ENCODE peak calls at places on chromosomes 5 and 9, in five cellular contexts. O is AG04450, U is astrocyte of the spinal cord, I is bronchial epithelial cell, P is right lobe of liver. S is an unnamed sample.

GRCh38 chr9:106065579-106066214 is 371.4 kb downstream of the TMEM38B start:
- DNase-seq in P (no peak), O (no peak), I (no peak), U (no peak), S (no peak)

GRCh38 chr5:151492729-151493128 is 45.3 kb downstream of the SLC36A1 start:
- DNase-seq in U (peak), O (peak), P (no peak), I (peak), S (no peak)

GRCh38 chr9:121285835-121286687 is 18.1 kb downstream of the GSN start:
- DNase-seq in I (peak), O (no peak), P (no peak), U (peak), S (peak)

GRCh38 chr9:32411753-32412152 is 27.3 kb downstream of the ACO1 start:
- DNase-seq in U (no peak), I (no peak), P (no peak), O (no peak), S (no peak)

GRCh38 chr9:114233806-114234205 is 78.5 kb downstream of the COL27A1 start:
- DNase-seq in U (no peak), I (no peak), P (no peak), O (no peak), S (peak)

GRCh38 chr5:43010956-43011355 is 29.2 kb downstream of the ANXA2R start:
- DNase-seq in P (no peak), U (no peak), O (no peak), I (no peak), S (no peak)

GRCh38 chr5:153672347-153673090 is 182.0 kb downstream of the GRIA1 start:
- DNase-seq in U (peak), I (no peak), P (no peak), O (no peak), S (no peak)

GRCh38 chr5:124043456-124043855 is 531.5 kb downstream of the CSNK1G3 start:
- DNase-seq in P (no peak), I (peak), O (no peak), U (no peak), S (no peak)

GRCh38 chr9:68540712-68541535 is at the start of gene TMEM252:
- DNase-seq in I (no peak), O (no peak), P (no peak), U (no peak), S (no peak)

GRCh38 chr5:180866296-180866695 is 5.2 kb upstream of the ZFP62 start:
- DNase-seq in U (no peak), I (no peak), P (no peak), O (no peak), S (no peak)

GRCh38 chr5:16864566-16864965 is 71.5 kb downstream of the MYO10 start:
- DNase-seq in P (no peak), I (no peak), U (peak), O (no peak), S (no peak)

GRCh38 chr5:67234671-67235176 is 38.1 kb upstream of the CD180 start:
- DNase-seq in U (peak), I (peak), P (no peak), O (peak), S (no peak)

GRCh38 chr5:173848986-173849596 is 39.1 kb upstream of the CPEB4 start:
- DNase-seq in I (peak), O (no peak), P (no peak), U (no peak), S (no peak)

GRCh38 chr5:169094586-169095409 is 206.1 kb downstream of the SLIT3 start:
- DNase-seq in P (no peak), O (no peak), I (peak), U (peak), S (no peak)

GRCh38 chr9:93084471-93084881 is 11.5 kb upstream of the CARD19 start:
- DNase-seq in P (peak), O (no peak), U (no peak), I (no peak), S (peak)

GRCh38 chr9:115855458-115856133 is 298.0 kb upstream of the PAPPA start:
- DNase-seq in O (no peak), I (no peak), U (no peak), P (no peak), S (no peak)

GRCh38 chr5:10502130-10502529 is 60.5 kb downstream of the ROPN1L start:
- DNase-seq in P (no peak), I (no peak), O (no peak), U (no peak), S (no peak)

GRCh38 chr5:82396396-82396795 is 118.2 kb upstream of the RPS23 start:
- DNase-seq in U (no peak), O (no peak), I (no peak), P (no peak), S (no peak)

GRCh38 chr5:96201503-96201902 is 231.5 kb downstream of the PCSK1 start:
- DNase-seq in O (no peak), U (no peak), P (no peak), I (no peak), S (no peak)

DNA sequence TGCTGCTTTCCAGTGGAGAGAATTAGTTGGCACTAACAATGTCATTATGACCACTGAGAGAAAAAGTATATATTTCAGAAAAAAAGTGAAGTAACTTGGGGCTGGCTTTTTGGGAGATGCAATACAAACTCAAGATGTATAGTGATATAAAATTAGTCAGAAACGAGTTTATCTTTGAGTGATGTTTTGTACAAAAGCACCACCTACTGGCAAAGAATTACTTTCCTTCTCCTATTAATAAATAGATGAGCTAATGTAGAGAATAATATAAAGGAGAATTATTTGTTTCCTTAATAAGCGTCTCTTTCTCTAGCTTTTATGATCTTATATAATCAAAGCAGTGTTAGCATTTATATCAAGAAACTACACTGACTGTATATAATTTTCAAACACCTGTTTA is 158.8 kb downstream of the MEF2C start:
- DNase-seq in U (peak), I (peak), O (no peak), P (no peak), S (no peak)
- TF ChIP-seq CTCF in U (peak), I (peak), O (peak), P (peak), S (no peak)

DNA sequence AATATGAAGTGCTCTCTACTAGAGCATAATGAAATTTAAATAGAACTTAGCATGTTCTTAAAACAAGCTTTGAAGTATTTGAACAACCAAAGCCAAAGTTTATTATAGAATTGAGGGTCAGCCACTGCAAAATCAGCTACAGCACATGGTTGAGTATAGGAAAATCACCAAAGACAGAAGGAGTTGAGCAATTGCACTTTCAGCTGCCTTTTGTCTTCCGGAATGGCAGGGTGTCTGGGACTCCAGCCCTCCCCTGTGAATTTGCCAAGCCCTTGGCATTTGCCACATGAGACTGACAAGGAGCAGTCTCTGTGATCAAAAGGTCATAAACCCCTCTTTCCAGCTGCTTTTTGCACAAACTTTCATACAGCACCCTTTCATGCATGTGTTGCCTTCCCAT is 8.5 kb upstream of the LURAP1L start:
- DNase-seq in I (no peak), P (no peak), O (no peak), U (no peak), S (no peak)
- H3K4me3 ChIP-seq in I (no peak), P (no peak), O (no peak), U (no peak), S (no peak)

GRCh38 chr5:149766460-149767277 is 36.6 kb downstream of the PPARGC1B start:
- DNase-seq in O (no peak), I (no peak), U (no peak), P (no peak), S (peak)
- TF ChIP-seq CTCF in O (no peak), I (no peak), U (no peak), P (no peak), S (no peak)

DNA sequence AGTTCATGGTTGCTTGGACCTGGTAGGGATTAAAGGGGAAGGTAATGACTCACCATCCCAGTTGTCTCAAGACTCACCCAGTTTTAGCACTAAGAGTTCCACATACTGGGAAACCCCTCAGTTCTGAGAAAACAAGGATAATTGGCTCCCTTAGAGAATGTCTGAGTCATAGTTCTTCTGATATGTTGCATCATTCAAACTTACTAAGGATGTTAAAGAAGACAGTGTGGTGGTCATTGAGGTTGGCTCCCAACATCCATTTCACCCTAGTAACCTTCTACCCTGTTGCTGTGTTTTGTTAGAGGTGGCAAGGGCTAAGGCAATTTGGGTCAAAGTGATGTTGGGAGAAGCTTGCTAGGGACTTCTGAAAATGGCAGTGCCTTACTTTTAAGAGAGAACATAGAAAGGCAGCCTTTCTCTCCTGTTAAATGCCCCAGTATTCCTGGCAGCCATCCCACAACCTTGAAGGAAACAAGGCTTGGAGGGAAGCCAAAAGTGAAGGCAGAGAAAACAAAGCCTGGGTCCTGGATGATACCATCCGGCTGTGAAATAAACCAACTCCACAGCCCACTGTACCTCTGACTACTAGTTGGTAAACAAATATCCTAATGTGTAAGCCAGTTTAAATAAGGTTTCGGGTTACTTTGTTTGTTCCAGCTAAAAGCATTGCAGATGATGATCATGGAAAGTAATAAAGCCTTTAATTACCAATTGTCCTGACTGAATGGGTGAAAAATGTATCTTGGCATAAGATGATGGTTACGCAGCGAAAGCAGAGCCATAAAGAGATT is 80.4 kb upstream of the ADAMTSL1 start:
- DNase-seq in P (no peak), I (peak), O (peak), U (peak), S (no peak)
- H3K4me3 ChIP-seq in P (no peak), I (no peak), O (no peak), U (no peak), S (no peak)

DNA sequence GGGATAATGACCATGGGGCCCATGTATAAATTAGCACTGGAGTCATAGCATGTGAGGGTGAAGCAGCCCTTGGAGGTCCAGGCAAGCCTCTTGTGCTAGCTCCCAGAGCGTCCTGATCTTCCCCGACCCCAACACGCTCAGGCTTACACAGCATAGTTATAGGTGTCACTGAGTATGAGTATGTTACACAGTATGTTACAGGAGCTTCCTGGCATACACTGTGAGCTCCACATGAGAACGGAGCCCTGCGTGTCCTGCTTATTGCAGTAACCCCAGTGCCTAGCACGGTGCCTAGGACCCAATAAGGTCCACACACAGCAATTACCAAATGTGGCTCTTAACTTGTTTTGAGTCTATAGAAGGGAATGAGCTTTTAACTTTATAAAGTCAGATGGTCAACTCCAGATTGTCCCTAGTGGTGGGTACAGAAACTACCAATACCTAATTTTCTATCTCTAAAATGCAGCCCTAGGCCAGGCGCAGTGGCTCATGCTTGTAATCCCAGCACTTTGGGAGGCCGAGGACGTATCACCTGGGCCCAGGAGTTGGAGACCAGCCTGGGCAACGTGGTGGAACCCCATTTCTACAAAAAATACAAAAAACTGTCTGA is 64.1 kb downstream of the PLAC8L1 start:
- DNase-seq in O (no peak), I (peak), U (no peak), P (no peak), S (no peak)
- TF ChIP-seq CTCF in O (peak), I (peak), U (peak), P (peak), S (no peak)

GRCh38 chr5:50963647-50964584 is 297.5 kb downstream of the PARP8 start:
- DNase-seq in O (no peak), I (no peak), U (no peak), P (no peak), S (no peak)
- H3K4me3 ChIP-seq in O (peak), I (peak), U (peak), P (peak), S (no peak)

DNA sequence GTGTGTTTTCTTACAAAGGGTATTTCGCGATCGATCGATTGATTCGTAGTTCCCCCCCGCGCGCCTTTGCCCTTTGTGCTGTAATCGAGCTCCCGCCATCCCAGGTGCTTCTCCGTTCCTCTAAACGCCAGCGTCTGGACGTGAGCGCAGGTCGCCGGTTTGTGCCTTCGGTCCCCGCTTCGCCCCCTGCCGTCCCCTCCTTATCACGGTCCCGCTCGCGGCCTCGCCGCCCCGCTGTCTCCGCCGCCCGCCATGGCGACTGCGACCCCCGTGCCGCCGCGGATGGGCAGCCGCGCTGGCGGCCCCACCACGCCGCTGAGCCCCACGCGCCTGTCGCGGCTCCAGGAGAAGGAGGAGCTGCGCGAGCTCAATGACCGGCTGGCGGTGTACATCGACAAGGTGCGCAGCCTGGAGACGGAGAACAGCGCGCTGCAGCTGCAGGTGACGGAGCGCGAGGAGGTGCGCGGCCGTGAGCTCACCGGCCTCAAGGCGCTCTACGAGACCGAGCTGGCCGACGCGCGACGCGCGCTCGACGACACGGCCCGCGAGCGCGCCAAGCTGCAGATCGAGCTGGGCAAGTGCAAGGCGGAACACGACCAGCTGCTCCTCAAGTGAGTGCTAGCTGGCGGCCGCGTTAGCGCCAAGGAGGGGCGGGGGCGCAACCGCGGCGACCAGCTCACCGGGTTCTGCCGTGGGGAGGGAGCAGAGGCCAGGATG is 479 bp downstream of the LMNB1 start:
- DNase-seq in P (peak), U (peak), O (peak), I (peak), S (peak)
- TF ChIP-seq CTCF in P (peak), U (peak), O (no peak), I (peak), S (peak)

DNA sequence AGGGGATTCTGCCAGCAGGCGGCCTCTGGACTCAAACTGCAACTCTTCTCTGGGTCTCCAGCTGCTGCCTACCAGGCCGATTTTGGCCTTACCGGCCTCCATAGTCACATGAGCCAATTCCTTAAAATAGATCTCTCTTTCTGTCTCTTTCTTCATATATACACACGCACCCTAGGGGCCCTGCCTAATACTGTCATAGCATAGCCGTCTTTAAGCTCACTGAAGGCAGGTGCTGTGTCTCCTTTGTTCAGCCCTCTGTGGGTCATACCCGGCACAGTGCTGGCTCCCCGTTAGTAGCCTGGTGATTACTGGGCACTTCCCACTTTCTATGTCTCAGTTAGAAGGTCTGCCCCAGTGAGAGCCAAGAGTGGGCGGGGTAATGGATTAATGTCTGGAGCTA is 140.9 kb downstream of the HSPA4 start:
- DNase-seq in I (no peak), O (no peak), P (no peak), U (no peak), S (no peak)
- H3K4me3 ChIP-seq in I (no peak), O (no peak), P (no peak), U (no peak), S (no peak)

S was measured in mucosa of descending colon.